ENCODE peak calls at places on chromosomes 4 and X, in seven cellular contexts. I is HL-60, K is HAP-1, M is brain microvascular endothelial cell, D is nucleus accumbens, Q is EL, W is bronchial epithelial cell. N is an unnamed sample.

GRCh38 chr4:30722092-30722915 is 2.1 kb downstream of the PCDH7 start:
- DNase-seq in D (no peak), M (no peak), W (no peak), Q (no peak), K (no peak), I (no peak), N (no peak)

GRCh38 chr4:156774422-156774821 is 197.2 kb downstream of the PDGFC start:
- DNase-seq in D (no peak), Q (peak; percentile 86), I (no peak), W (peak; percentile 94), K (peak; percentile 20), M (peak; percentile 90), N (no peak)

GRCh38 chrX:13078739-13079444 is 34.5 kb upstream of the FAM9C start:
- DNase-seq in I (peak; percentile 63), W (no peak), Q (peak; percentile 70), K (no peak), D (no peak), M (peak; percentile 81), N (peak; percentile 22)

GRCh38 chr4:95889662-95890061 is 49.8 kb downstream of the PDHA2 start:
- DNase-seq in Q (no peak), K (no peak), W (peak; percentile 25), D (no peak), M (peak; percentile 61), I (no peak), N (no peak)

GRCh38 chr4:7844247-7844991 is 95.2 kb downstream of the AFAP1 start:
- DNase-seq in W (peak; percentile 79), Q (peak; percentile 98), K (peak; percentile 88), D (no peak), I (peak; percentile 38), M (peak; percentile 95), N (peak; percentile 83)

GRCh38 chrX:139949703-139950102 is 15.6 kb downstream of the CXorf66 start:
- DNase-seq in M (no peak), I (no peak), W (peak; percentile 18), K (peak; percentile 21), Q (no peak), D (no peak), N (no peak)

GRCh38 chr4:131288441-131288840 is 1860.7 kb upstream of the PCDH10 start:
- DNase-seq in Q (no peak), M (no peak), I (no peak), K (no peak), W (no peak), D (no peak), N (peak; percentile 4)

GRCh38 chrX:129679856-129680255 is 25.1 kb upstream of the APLN start:
- DNase-seq in I (no peak), W (peak; percentile 92), Q (no peak), M (no peak), D (no peak), K (no peak), N (peak; percentile 56)

GRCh38 chrX:13587791-13588477 is 18.5 kb downstream of the EGFL6 start:
- DNase-seq in Q (no peak), I (no peak), M (no peak), W (no peak), K (no peak), D (no peak), N (no peak)

GRCh38 chr4:181659202-181659601 is 584.0 kb upstream of the TENM3 start:
- DNase-seq in Q (no peak), K (no peak), I (no peak), D (no peak), W (no peak), M (peak; percentile 47), N (no peak)

GRCh38 chr4:85030156-85030555 is 63.7 kb upstream of the WDFY3 start:
- DNase-seq in M (no peak), W (no peak), D (no peak), Q (no peak), K (no peak), I (no peak), N (no peak)

GRCh38 chr4:139669859-139670258 is 4.2 kb downstream of the MGST2 start:
- DNase-seq in D (no peak), M (no peak), I (no peak), W (no peak), K (no peak), Q (no peak), N (no peak)

GRCh38 chr4:87659247-87659931 is 9.3 kb downstream of the DMP1 start:
- DNase-seq in I (no peak), K (no peak), W (peak; percentile 84), M (no peak), D (no peak), Q (no peak), N (peak; percentile 7)

GRCh38 chrX:23937100-23937499 is 29.3 kb downstream of the CXorf58 start:
- DNase-seq in M (no peak), I (no peak), D (no peak), W (no peak), Q (no peak), K (peak; percentile 48), N (no peak)

GRCh38 chr4:168811793-168812651 is 198.0 kb downstream of the CBR4 start:
- DNase-seq in I (no peak), M (peak; percentile 69), K (no peak), Q (peak; percentile 75), D (no peak), W (peak; percentile 51), N (no peak)

GRCh38 chr4:87007345-87008181 is 72.8 kb downstream of the AFF1 start:
- DNase-seq in D (peak; percentile 45), W (peak; percentile 56), K (peak; percentile 79), I (peak; percentile 51), Q (peak; percentile 56), M (peak; percentile 44), N (peak; percentile 80)

GRCh38 chrX:20455001-20455400 is 188.3 kb upstream of the RPS6KA3 start:
- DNase-seq in D (no peak), Q (peak; percentile 23), M (no peak), I (no peak), K (no peak), W (no peak), N (no peak)

GRCh38 chr4:970854-971520 is 2.4 kb downstream of the DGKQ start:
- DNase-seq in M (no peak), K (no peak), D (no peak), I (no peak), W (no peak), Q (peak; percentile 11), N (no peak)

GRCh38 chrX:47146121-47146935 is 1.3 kb downstream of the RBM10 start:
- DNase-seq in I (no peak), W (peak; percentile 10), D (no peak), M (no peak), K (no peak), Q (no peak), N (peak; percentile 24)

GRCh38 chrX:69238153-69238959 is 73.1 kb upstream of the PJA1 start:
- DNase-seq in K (no peak), D (peak; percentile 78), I (no peak), Q (no peak), M (no peak), W (no peak), N (no peak)

GRCh38 chr4:159516556-159516955 is 413.7 kb downstream of the RAPGEF2 start:
- DNase-seq in W (no peak), Q (peak; percentile 18), M (no peak), D (no peak), K (no peak), I (no peak), N (no peak)

GRCh38 chrX:769796-770195 is 139.2 kb downstream of the SHOX start:
- DNase-seq in K (no peak), Q (no peak), M (no peak), W (no peak), D (no peak), I (no peak), N (no peak)

GRCh38 chrX:141814213-141814857 is 23.8 kb upstream of the MAGEC3 start:
- DNase-seq in W (no peak), Q (no peak), K (no peak), D (no peak), I (no peak), M (no peak), N (peak; percentile 85)

GRCh38 chr4:44425614-44426208 is 22.9 kb downstream of the KCTD8 start:
- DNase-seq in M (peak; percentile 12), Q (no peak), K (peak; percentile 55), W (peak; percentile 33), D (peak; percentile 12), I (no peak), N (peak; percentile 80)

GRCh38 chr4:105274504-105274903 is 127.8 kb downstream of the TET2 start:
- DNase-seq in Q (no peak), K (no peak), M (no peak), D (no peak), W (peak; percentile 40), I (no peak), N (no peak)

GRCh38 chr4:108272046-108272445 is 103.3 kb upstream of the LEF1 start:
- DNase-seq in K (no peak), Q (no peak), D (no peak), M (no peak), I (no peak), W (peak; percentile 88), N (peak; percentile 68)

GRCh38 chr4:8835521-8836365 is 35.9 kb downstream of the HMX1 start:
- DNase-seq in W (no peak), M (no peak), D (no peak), K (no peak), I (no peak), Q (no peak), N (no peak)

GRCh38 chrX:70454441-70455365 is 10.1 kb downstream of the DLG3 start:
- DNase-seq in M (peak; percentile 49), Q (peak; percentile 53), K (peak; percentile 99), I (peak; percentile 9), D (no peak), W (peak; percentile 60), N (peak; percentile 97)

GRCh38 chr4:165384608-165385007 is 5.8 kb downstream of the CPE start:
- DNase-seq in D (no peak), Q (peak; percentile 15), M (no peak), I (no peak), W (peak; percentile 44), K (no peak), N (peak; percentile 45)

GRCh38 chr4:19266566-19266965 is 985.1 kb upstream of the SLIT2 start:
- DNase-seq in D (no peak), W (no peak), Q (no peak), I (no peak), M (no peak), K (no peak), N (no peak)

GRCh38 chr4:6991771-6992557 is 51.2 kb upstream of the TADA2B start:
- DNase-seq in W (peak; percentile 85), M (peak; percentile 73), K (no peak), D (no peak), Q (peak; percentile 90), I (peak; percentile 37), N (peak; percentile 32)

GRCh38 chr4:8229341-8229975 is 30.4 kb downstream of the SH3TC1 start:
- DNase-seq in W (no peak), K (no peak), M (no peak), D (no peak), Q (no peak), I (no peak), N (no peak)

GRCh38 chrX:10254746-10255145 is 98.0 kb downstream of the CLCN4 start:
- DNase-seq in W (peak; percentile 42), D (no peak), M (no peak), Q (peak; percentile 6), K (peak; percentile 16), I (peak; percentile 11), N (peak; percentile 43)